ENCODE peak calls at places on chromosomes 1 and 21, in six cellular contexts. M is A549, T is Calu3, H is SHP77, U is right lobe of liver, R is pons. W is an unnamed sample.

GRCh38 chr1:60989745-60990718 is 92.3 kb upstream of the NFIA start:
- DNase-seq in M (no peak), T (no peak), H (no peak), U (no peak), R (no peak), W (no peak)

GRCh38 chr1:54051936-54052469 is 1.0 kb downstream of the TMEM59 start:
- DNase-seq in M (no peak), T (no peak), H (no peak), U (no peak), R (peak), W (peak)

GRCh38 chr1:221837886-221838285 is 96.0 kb upstream of the DUSP10 start:
- DNase-seq in M (no peak), T (no peak), H (no peak), U (no peak), R (no peak), W (no peak)

GRCh38 chr1:204084247-204084772 is 11.4 kb downstream of the SOX13 start:
- DNase-seq in M (no peak), T (peak), H (peak), U (peak), R (peak), W (no peak)

GRCh38 chr1:178908358-178908757 is 37.5 kb upstream of the ANGPTL1 start:
- DNase-seq in M (no peak), T (no peak), H (no peak), U (no peak), R (no peak), W (no peak)

GRCh38 chr1:66460776-66461175 is 73.2 kb upstream of the SGIP1 start:
- DNase-seq in M (no peak), T (no peak), H (no peak), U (no peak), R (no peak), W (no peak)

GRCh38 chr1:40363721-40364120 is 9.8 kb upstream of the SMAP2 start:
- DNase-seq in M (no peak), T (no peak), H (no peak), U (no peak), R (no peak), W (no peak)

GRCh38 chr1:161913482-161914140 is 110.1 kb downstream of the OLFML2B start:
- DNase-seq in M (peak), T (no peak), H (no peak), U (no peak), R (no peak), W (no peak)

GRCh38 chr1:237910834-237911233 is 20.1 kb upstream of the ZP4 start:
- DNase-seq in M (no peak), T (no peak), H (no peak), U (no peak), R (no peak), W (no peak)

GRCh38 chr21:46229133-46229922 is 754 bp upstream of the LSS start:
- DNase-seq in M (no peak), T (no peak), H (peak), U (no peak), R (peak), W (peak)

GRCh38 chr21:37619464-37619974 is 252.9 kb downstream of the DYRK1A start:
- DNase-seq in M (no peak), T (no peak), H (no peak), U (no peak), R (no peak), W (no peak)

GRCh38 chr1:12453400-12454343 is 164.3 kb downstream of the DHRS3 start:
- DNase-seq in M (no peak), T (no peak), H (no peak), U (peak), R (no peak), W (no peak)

GRCh38 chr1:116574581-116575291 is 3.9 kb upstream of the CD58 start:
- DNase-seq in M (peak), T (peak), H (peak), U (peak), R (peak), W (peak)

GRCh38 chr1:82632164-82632563 is 831.4 kb downstream of the ADGRL2 start:
- DNase-seq in M (no peak), T (no peak), H (no peak), U (no peak), R (no peak), W (no peak)

GRCh38 chr1:155195201-155196102 is 12.2 kb downstream of the THBS3 start:
- DNase-seq in M (no peak), T (no peak), H (no peak), U (no peak), R (no peak), W (no peak)

GRCh38 chr1:171801395-171801990 is 20.0 kb downstream of the METTL13 start:
- DNase-seq in M (peak), T (peak), H (peak), U (no peak), R (peak), W (peak)

GRCh38 chr21:41406340-41406739 is 19.7 kb upstream of the MX1 start:
- DNase-seq in M (no peak), T (no peak), H (no peak), U (peak), R (no peak), W (no peak)

GRCh38 chr1:196538473-196538872 is 69.8 kb downstream of the KCNT2 start:
- DNase-seq in M (peak), T (no peak), H (no peak), U (no peak), R (no peak), W (no peak)

GRCh38 chr1:2170211-2170610 is 24.4 kb downstream of the FAAP20 start:
- DNase-seq in M (no peak), T (no peak), H (no peak), U (no peak), R (no peak), W (no peak)

GRCh38 chr1:205348559-205349477 is 7.9 kb downstream of the KLHDC8A start:
- DNase-seq in M (no peak), T (no peak), H (no peak), U (no peak), R (no peak), W (no peak)

GRCh38 chr1:67632811-67633478 is 52.1 kb upstream of the GADD45A start:
- DNase-seq in M (no peak), T (no peak), H (no peak), U (peak), R (no peak), W (no peak)

GRCh38 chr1:169925505-169926482 is 32.1 kb upstream of the SCYL3 start:
- DNase-seq in M (no peak), T (no peak), H (no peak), U (no peak), R (no peak), W (no peak)

GRCh38 chr21:25862596-25862995 is 127.8 kb downstream of the GABPA start:
- DNase-seq in M (peak), T (peak), H (no peak), U (no peak), R (no peak), W (peak)

GRCh38 chr1:9388628-9389184 is 96.0 kb downstream of the SPSB1 start:
- DNase-seq in M (peak), T (peak), H (no peak), U (no peak), R (no peak), W (no peak)

GRCh38 chr1:9849691-9850441 is 26.1 kb upstream of the CLSTN1 start:
- DNase-seq in M (no peak), T (no peak), H (no peak), U (no peak), R (no peak), W (peak)